ENCODE peak calls at places on chromosomes 7 and 10, in ten cellular contexts. F is dermis blood vessel endothelial cell; K is T-helper 1 cell; I is cardiac fibroblast; V is CD8-positive, alpha-beta memory T cell; U is stromal cell of bone marrow; D is left cardiac atrium; Y is stimulated activated CD4-positive, alpha-beta T cell treated with anti-CD3 and anti-CD28 coated beads, Interleukin-15, amount 100 ng/mL, for 1 hour; J is RPMI7951; Z is T-helper 2 cell. T is an unnamed sample.

GRCh38 chr7:114530074-114530611 is 115.5 kb downstream of the FOXP2 start:
- DNase-seq in F (no peak), K (no peak), I (peak; percentile 37), V (no peak), U (no peak), D (no peak), Y (no peak), J (no peak), Z (no peak), T (peak; percentile 25)

GRCh38 chr10:84138478-84139125 is 707 bp upstream of the GHITM start:
- DNase-seq in F (no peak), K (peak; percentile 76), I (no peak), V (no peak), U (no peak), D (peak; percentile 27), Y (peak; percentile 33), J (peak; percentile 11), Z (peak; percentile 52), T (peak; percentile 3)

GRCh38 chr7:94041529-94041928 is 37.4 kb upstream of the BET1 start:
- DNase-seq in F (peak; percentile 58), K (no peak), I (peak; percentile 65), V (no peak), U (no peak), D (no peak), Y (no peak), J (peak; percentile 93), Z (no peak), T (no peak)

GRCh38 chr7:302054-302992 is 12.4 kb downstream of the FOXL3 start:
- DNase-seq in F (no peak), K (no peak), I (no peak), V (no peak), U (no peak), D (no peak), Y (no peak), J (no peak), Z (no peak), T (no peak)

GRCh38 chr7:90708841-90709317 is 112.8 kb downstream of the CDK14 start:
- DNase-seq in F (peak; percentile 57), K (peak; percentile 12), I (no peak), V (no peak), U (no peak), D (no peak), Y (no peak), J (no peak), Z (no peak), T (no peak)

GRCh38 chr7:131727189-131727588 is 170.8 kb upstream of the PODXL start:
- DNase-seq in F (no peak), K (no peak), I (no peak), V (no peak), U (no peak), D (no peak), Y (no peak), J (no peak), Z (no peak), T (no peak)

GRCh38 chr7:70317356-70317755 is 719.1 kb downstream of the AUTS2 start:
- DNase-seq in F (no peak), K (no peak), I (peak; percentile 2), V (no peak), U (no peak), D (no peak), Y (no peak), J (no peak), Z (no peak), T (peak; percentile 9)

GRCh38 chr10:118712930-118713634 is 41.7 kb downstream of the CACUL1 start:
- DNase-seq in F (no peak), K (no peak), I (no peak), V (no peak), U (no peak), D (no peak), Y (no peak), J (no peak), Z (no peak), T (no peak)

GRCh38 chr10:69335063-69335587 is 56.8 kb downstream of the HK1 start:
- DNase-seq in F (peak; percentile 57), K (peak; percentile 20), I (peak; percentile 89), V (no peak), U (no peak), D (peak; percentile 76), Y (no peak), J (no peak), Z (no peak), T (no peak)

GRCh38 chr7:8035647-8036518 is 67.3 kb downstream of the GLCCI1 start:
- DNase-seq in F (peak; percentile 57), K (peak; percentile 58), I (peak; percentile 55), V (peak; percentile 25), U (no peak), D (no peak), Y (no peak), J (peak; percentile 16), Z (no peak), T (no peak)

GRCh38 chr10:127908106-127908957 is 1.4 kb downstream of the PTPRE start:
- DNase-seq in F (peak; percentile 92), K (no peak), I (peak; percentile 64), V (no peak), U (peak; percentile 55), D (peak; percentile 68), Y (no peak), J (peak; percentile 98), Z (no peak), T (peak; percentile 80)

GRCh38 chr7:130490287-130490686 is 1.6 kb upstream of the MEST start:
- DNase-seq in F (no peak), K (no peak), I (no peak), V (no peak), U (no peak), D (no peak), Y (no peak), J (no peak), Z (no peak), T (no peak)

GRCh38 chr7:65509368-65510186 is 135.9 kb downstream of the ZNF92 start:
- DNase-seq in F (no peak), K (no peak), I (no peak), V (peak; percentile 2), U (no peak), D (peak; percentile 10), Y (no peak), J (no peak), Z (no peak), T (no peak)

GRCh38 chr7:117195361-117195760 is 127.5 kb downstream of the WNT2 start:
- DNase-seq in F (peak; percentile 43), K (no peak), I (no peak), V (no peak), U (no peak), D (no peak), Y (no peak), J (no peak), Z (no peak), T (no peak)

GRCh38 chr10:73785721-73786511 is 510 bp downstream of the ZSWIM8 start:
- DNase-seq in F (peak; percentile 64), K (peak; percentile 45), I (peak; percentile 49), V (peak; percentile 64), U (no peak), D (no peak), Y (peak; percentile 24), J (peak; percentile 55), Z (peak; percentile 17), T (peak; percentile 31)

GRCh38 chr10:104328916-104329710 is 9.2 kb downstream of the ITPRIP start:
- DNase-seq in F (peak; percentile 89), K (peak; percentile 89), I (peak; percentile 94), V (peak; percentile 82), U (peak; percentile 95), D (peak; percentile 77), Y (peak; percentile 47), J (peak; percentile 89), Z (peak; percentile 71), T (peak; percentile 86)

GRCh38 chr10:71623098-71623985 is 96.2 kb downstream of the C10orf105 start:
- DNase-seq in F (peak; percentile 66), K (no peak), I (peak; percentile 42), V (no peak), U (no peak), D (no peak), Y (no peak), J (peak; percentile 24), Z (no peak), T (no peak)

GRCh38 chr10:33441561-33441960 is 107.1 kb upstream of the NRP1 start:
- DNase-seq in F (peak; percentile 2), K (no peak), I (peak; percentile 24), V (no peak), U (no peak), D (no peak), Y (no peak), J (peak; percentile 83), Z (no peak), T (no peak)

GRCh38 chr10:112195224-112195623 is 11.7 kb upstream of the GPAM start:
- DNase-seq in F (no peak), K (no peak), I (no peak), V (no peak), U (no peak), D (no peak), Y (no peak), J (no peak), Z (no peak), T (no peak)

GRCh38 chr7:69540275-69540674 is 58.0 kb upstream of the AUTS2 start:
- DNase-seq in F (no peak), K (no peak), I (no peak), V (no peak), U (no peak), D (no peak), Y (no peak), J (no peak), Z (no peak), T (no peak)

GRCh38 chr10:43228783-43229207 is 38.1 kb downstream of the RASGEF1A start:
- DNase-seq in F (no peak), K (no peak), I (no peak), V (no peak), U (no peak), D (no peak), Y (no peak), J (no peak), Z (no peak), T (no peak)

GRCh38 chr7:11689096-11689495 is 142.9 kb downstream of the THSD7A start:
- DNase-seq in F (no peak), K (no peak), I (no peak), V (no peak), U (no peak), D (no peak), Y (no peak), J (no peak), Z (no peak), T (no peak)

GRCh38 chr10:125006921-125007391 is 65.0 kb downstream of the ZRANB1 start:
- DNase-seq in F (peak; percentile 34), K (no peak), I (no peak), V (no peak), U (no peak), D (no peak), Y (no peak), J (no peak), Z (no peak), T (peak; percentile 73)

GRCh38 chr7:127588697-127589482 is 679 bp downstream of the ARF5 start:
- DNase-seq in F (peak; percentile 69), K (peak; percentile 22), I (peak; percentile 60), V (no peak), U (no peak), D (peak; percentile 42), Y (no peak), J (peak; percentile 57), Z (no peak), T (no peak)

GRCh38 chr10:18164771-18165361 is 24.6 kb downstream of the CACNB2 start:
- DNase-seq in F (no peak), K (no peak), I (peak; percentile 92), V (no peak), U (peak; percentile 63), D (no peak), Y (no peak), J (peak; percentile 12), Z (no peak), T (no peak)

GRCh38 chr10:99784731-99785441 is 2.4 kb downstream of the ABCC2 start:
- DNase-seq in F (no peak), K (no peak), I (no peak), V (no peak), U (no peak), D (no peak), Y (no peak), J (peak; percentile 41), Z (no peak), T (no peak)

GRCh38 chr10:11823122-11823988 is at the start of gene PROSER2:
- DNase-seq in F (peak; percentile 79), K (no peak), I (peak; percentile 64), V (peak; percentile 12), U (peak; percentile 38), D (peak; percentile 76), Y (peak; percentile 34), J (peak; percentile 64), Z (peak; percentile 7), T (no peak)

GRCh38 chr10:42916974-42917373 is 134.4 kb downstream of the BMS1 start:
- DNase-seq in F (no peak), K (no peak), I (no peak), V (no peak), U (no peak), D (no peak), Y (no peak), J (no peak), Z (no peak), T (no peak)